ENCODE peak calls at places on chromosomes 16 and 17, in nine cellular contexts. R, M, C, F, D, I, E, V and J are unnamed samples.

GRCh38 chr17:9343513-9343912 is 232.1 kb downstream of the STX8 start:
- DNase-seq in R (no peak), M (no peak), C (no peak), F (no peak), D (no peak), I (no peak), E (no peak), V (no peak), J (no peak)

GRCh38 chr16:51326131-51326856 is 175.2 kb upstream of the SALL1 start:
- DNase-seq in R (no peak), M (no peak), C (no peak), F (peak), D (no peak), I (no peak), E (no peak), V (no peak), J (no peak)

GRCh38 chr17:37791434-37791833 is 46.6 kb upstream of the HNF1B start:
- DNase-seq in R (no peak), M (peak), C (peak), F (no peak), D (no peak), I (no peak), E (peak), V (peak), J (no peak)

GRCh38 chr17:6102615-6103014 is 32.4 kb downstream of the WSCD1 start:
- DNase-seq in R (no peak), M (no peak), C (no peak), F (no peak), D (no peak), I (no peak), E (no peak), V (no peak), J (no peak)

GRCh38 chr16:56102159-56102798 is 89.0 kb upstream of the GNAO1 start:
- DNase-seq in R (peak), M (no peak), C (no peak), F (peak), D (no peak), I (no peak), E (no peak), V (no peak), J (no peak)

GRCh38 chr16:53216798-53217197 is 162.0 kb downstream of the CHD9 start:
- DNase-seq in R (no peak), M (no peak), C (no peak), F (no peak), D (no peak), I (no peak), E (no peak), V (peak), J (no peak)

GRCh38 chr16:9275386-9275785 is 183.9 kb downstream of the HAPSTR1 start:
- DNase-seq in R (no peak), M (no peak), C (no peak), F (no peak), D (no peak), I (no peak), E (no peak), V (no peak), J (no peak)

GRCh38 chr17:18122991-18123753 is 14.6 kb downstream of the MYO15A start:
- DNase-seq in R (no peak), M (no peak), C (no peak), F (no peak), D (no peak), I (no peak), E (no peak), V (no peak), J (no peak)

GRCh38 chr16:68272501-68273209 is 8.3 kb downstream of the SLC7A6 start:
- DNase-seq in R (peak), M (peak), C (no peak), F (no peak), D (no peak), I (no peak), E (peak), V (no peak), J (no peak)

GRCh38 chr17:36608794-36609497 is 7.6 kb downstream of the MRM1 start:
- DNase-seq in R (peak), M (no peak), C (peak), F (peak), D (no peak), I (no peak), E (peak), V (no peak), J (no peak)

GRCh38 chr17:78313735-78314648 is 45.9 kb downstream of the SOCS3 start:
- DNase-seq in R (peak), M (peak), C (peak), F (peak), D (peak), I (no peak), E (peak), V (peak), J (peak)

GRCh38 chr17:11404877-11405276 is 163.9 kb downstream of the SHISA6 start:
- DNase-seq in R (no peak), M (no peak), C (no peak), F (no peak), D (no peak), I (no peak), E (no peak), V (no peak), J (no peak)

GRCh38 chr16:49542391-49542891 is 168.8 kb downstream of the C16orf78 start:
- DNase-seq in R (no peak), M (no peak), C (no peak), F (peak), D (no peak), I (no peak), E (no peak), V (no peak), J (peak)

GRCh38 chr16:15616068-15616467 is 26.9 kb downstream of the MARF1 start:
- DNase-seq in R (no peak), M (no peak), C (no peak), F (no peak), D (no peak), I (no peak), E (no peak), V (no peak), J (no peak)

GRCh38 chr17:30344283-30345088 is 10.6 kb upstream of the TMIGD1 start:
- DNase-seq in R (peak), M (peak), C (peak), F (peak), D (no peak), I (no peak), E (no peak), V (no peak), J (no peak)

GRCh38 chr16:46690281-46691178 is 1.1 kb downstream of the ORC6 start:
- DNase-seq in R (no peak), M (no peak), C (no peak), F (peak), D (no peak), I (no peak), E (no peak), V (no peak), J (peak)

GRCh38 chr16:14193316-14193871 is 122.3 kb downstream of the MRTFB start:
- DNase-seq in R (peak), M (peak), C (peak), F (no peak), D (no peak), I (no peak), E (peak), V (peak), J (no peak)

GRCh38 chr16:85751665-85752501 is 987 bp upstream of the C16orf74 start:
- DNase-seq in R (no peak), M (no peak), C (no peak), F (no peak), D (no peak), I (no peak), E (no peak), V (peak), J (no peak)

GRCh38 chr16:49058382-49058781 is 223.3 kb downstream of the CBLN1 start:
- DNase-seq in R (no peak), M (no peak), C (no peak), F (no peak), D (no peak), I (no peak), E (no peak), V (no peak), J (no peak)

GRCh38 chr17:17506893-17507464 is 10.8 kb upstream of the RASD1 start:
- DNase-seq in R (peak), M (peak), C (no peak), F (peak), D (no peak), I (no peak), E (no peak), V (no peak), J (no peak)

GRCh38 chr16:86549076-86549892 is 5.8 kb downstream of the MTHFSD start:
- DNase-seq in R (no peak), M (no peak), C (no peak), F (no peak), D (no peak), I (no peak), E (peak), V (no peak), J (no peak)

GRCh38 chr16:85514295-85514600 is 98.9 kb upstream of the GSE1 start:
- DNase-seq in R (no peak), M (no peak), C (no peak), F (no peak), D (no peak), I (no peak), E (no peak), V (no peak), J (no peak)

GRCh38 chr17:33387406-33387805 is 94.3 kb upstream of the ASIC2 start:
- DNase-seq in R (no peak), M (no peak), C (no peak), F (no peak), D (no peak), I (no peak), E (no peak), V (no peak), J (no peak)

GRCh38 chr16:49457196-49457595 is 83.6 kb downstream of the C16orf78 start:
- DNase-seq in R (no peak), M (peak), C (no peak), F (no peak), D (no peak), I (peak), E (no peak), V (no peak), J (peak)

GRCh38 chr17:66679631-66680517 is 155.0 kb upstream of the CACNG5 start:
- DNase-seq in R (no peak), M (no peak), C (no peak), F (no peak), D (no peak), I (peak), E (no peak), V (no peak), J (no peak)

GRCh38 chr16:88356727-88357199 is 26.0 kb upstream of the ZNF469 start:
- DNase-seq in R (no peak), M (no peak), C (no peak), F (no peak), D (no peak), I (no peak), E (no peak), V (no peak), J (no peak)

GRCh38 chr17:49497147-49498036 is 2.3 kb downstream of the NGFR start:
- DNase-seq in R (peak), M (no peak), C (no peak), F (peak), D (no peak), I (peak), E (no peak), V (peak), J (no peak)

GRCh38 chr17:47856830-47857229 is 5.9 kb upstream of the SP6 start:
- DNase-seq in R (no peak), M (no peak), C (no peak), F (no peak), D (no peak), I (no peak), E (no peak), V (no peak), J (no peak)

GRCh38 chr17:81294512-81295030 is 536 bp downstream of the SLC38A10 start:
- DNase-seq in R (no peak), M (peak), C (no peak), F (peak), D (no peak), I (no peak), E (peak), V (no peak), J (no peak)